ENCODE peak calls at places on chromosomes 16 and 17, in four cellular contexts. Z is mesendoderm, J is mesenchymal stem cell, N is IMR-90. X is an unnamed sample.

GRCh38 chr17:55410722-55411462 is 10.7 kb downstream of the MMD start:
- DNase-seq in N (no peak), Z (no peak), J (no peak), X (no peak)

GRCh38 chr16:55622302-55622701 is 33.5 kb upstream of the SLC6A2 start:
- DNase-seq in N (no peak), J (no peak), Z (no peak), X (no peak)

GRCh38 chr16:80913397-80913796 is 93.3 kb downstream of the CMC2 start:
- DNase-seq in J (no peak), Z (no peak), N (no peak), X (no peak)

GRCh38 chr17:44376124-44376523 is 12.5 kb upstream of the FAM171A2 start:
- DNase-seq in N (peak), J (no peak), Z (peak), X (no peak)

GRCh38 chr16:79997257-79997656 is 396.7 kb upstream of the MAF start:
- DNase-seq in N (peak), Z (peak), J (peak), X (no peak)

GRCh38 chr17:61461586-61461966 is 9.4 kb downstream of the TBX4 start:
- DNase-seq in J (no peak), N (no peak), Z (no peak), X (no peak)

GRCh38 chr17:5563451-5563850 is 20.9 kb downstream of the NLRP1 start:
- DNase-seq in J (no peak), Z (no peak), N (peak), X (no peak)

GRCh38 chr17:62823111-62823895 is 15.2 kb upstream of the MARCHF10 start:
- DNase-seq in J (no peak), Z (no peak), N (no peak), X (peak)

GRCh38 chr16:24255446-24256352 is at the start of gene CACNG3:
- DNase-seq in J (no peak), Z (peak), N (peak), X (peak)

GRCh38 chr16:49856741-49857330 is 924 bp upstream of the ZNF423 start:
- DNase-seq in N (peak), J (peak), Z (peak), X (peak)

GRCh38 chr17:38674013-38674748 is 576 bp downstream of the EPOP start:
- DNase-seq in N (no peak), J (no peak), Z (no peak), X (peak)

GRCh38 chr17:39079836-39080235 is 71.6 kb downstream of the PLXDC1 start:
- DNase-seq in N (no peak), J (no peak), Z (no peak), X (no peak)

GRCh38 chr16:30095166-30096078 is 591 bp downstream of the YPEL3 start:
- DNase-seq in Z (no peak), N (no peak), J (no peak), X (peak)

GRCh38 chr16:84450176-84450865 is 54.1 kb downstream of the MEAK7 start:
- DNase-seq in Z (no peak), J (no peak), N (no peak), X (no peak)

GRCh38 chr16:53341787-53342186 is 92.5 kb upstream of the RBL2 start:
- DNase-seq in N (no peak), J (no peak), Z (no peak), X (no peak)

GRCh38 chr17:80464486-80464885 is 11.9 kb downstream of the NPTX1 start:
- DNase-seq in J (no peak), N (no peak), Z (no peak), X (no peak)

GRCh38 chr17:79971651-79972050 is 64.0 kb downstream of the TBC1D16 start:
- DNase-seq in N (no peak), J (no peak), Z (no peak), X (no peak)

GRCh38 chr16:50146479-50147435 is 6.3 kb upstream of the TENT4B start:
- DNase-seq in J (peak), N (no peak), Z (no peak), X (no peak)

GRCh38 chr16:79525132-79525531 is 75.4 kb downstream of the MAF start:
- DNase-seq in Z (no peak), N (no peak), J (no peak), X (no peak)

GRCh38 chr16:67555795-67556212 is 6.5 kb upstream of the CTCF start:
- DNase-seq in Z (no peak), N (peak), J (peak), X (no peak)

GRCh38 chr17:51046527-51047384 is 73.9 kb downstream of the SPAG9 start:
- DNase-seq in N (peak), J (peak), Z (peak), X (no peak)

GRCh38 chr16:73166972-73167550 is 119.1 kb upstream of the ZFHX3 start:
- DNase-seq in J (no peak), Z (no peak), N (no peak), X (no peak)

GRCh38 chr16:84774810-84775209 is 45.0 kb upstream of the CRISPLD2 start:
- DNase-seq in J (peak), Z (no peak), N (peak), X (peak)

GRCh38 chr17:40551874-40552768 is 13.2 kb downstream of the CCR7 start:
- DNase-seq in J (peak), Z (no peak), N (peak), X (no peak)

GRCh38 chr16:67674851-67675578 is 8.4 kb downstream of the C16orf86 start:
- DNase-seq in Z (no peak), N (no peak), J (no peak), X (no peak)

GRCh38 chr17:75897076-75898019 is 597 bp upstream of the TRIM65 start:
- DNase-seq in J (no peak), N (no peak), Z (peak), X (no peak)

GRCh38 chr16:79816081-79816497 is 215.6 kb upstream of the MAF start:
- DNase-seq in Z (no peak), N (no peak), J (no peak), X (peak)

GRCh38 chr17:50938821-50939541 is 72.8 kb upstream of the TOB1 start:
- DNase-seq in N (no peak), J (no peak), Z (no peak), X (no peak)

GRCh38 chr17:32551186-32551955 is 64.6 kb downstream of the CDK5R1 start:
- DNase-seq in Z (no peak), N (peak), J (peak), X (peak)

GRCh38 chr17:72467841-72468653 is 347.2 kb downstream of the SOX9 start:
- DNase-seq in N (no peak), Z (peak), J (peak), X (no peak)

GRCh38 chr16:69039333-69039941 is 66.0 kb upstream of the HAS3 start:
- DNase-seq in Z (no peak), J (peak), N (peak), X (peak)

GRCh38 chr17:32276217-32276616 is 10.6 kb downstream of the RHBDL3 start:
- DNase-seq in J (no peak), Z (no peak), N (no peak), X (no peak)

GRCh38 chr16:1426734-1427451 is 4.0 kb upstream of the PERCC1 start:
- DNase-seq in Z (peak), J (no peak), N (no peak), X (no peak)

GRCh38 chr16:57194512-57194911 is 8.4 kb downstream of the RSPRY1 start:
- DNase-seq in Z (peak), J (peak), N (peak), X (peak)
- H3K4me3 ChIP-seq in Z (no peak), J (peak), N (no peak), X (no peak)

GRCh38 chr17:11997972-11998233 is 628 bp upstream of the ZNF18 start:
- DNase-seq in N (no peak), Z (no peak), J (no peak), X (no peak)
- H3K4ac ChIP-seq in N (peak), Z (no peak), J (peak), X (no peak)

GRCh38 chr17:78291944-78292910 is 60.8 kb downstream of the TMEM235 start:
- DNase-seq in J (no peak), Z (no peak), N (no peak), X (no peak)
- H3K4me3 ChIP-seq in J (no peak), Z (no peak), N (no peak), X (no peak)

GRCh38 chr17:49874911-49875310 is 27.0 kb upstream of the TAC4 start:
- DNase-seq in Z (no peak), J (no peak), N (no peak), X (no peak)

GRCh38 chr17:49872776-49873377 is 25.0 kb upstream of the TAC4 start:
- DNase-seq in N (no peak), J (no peak), Z (no peak), X (no peak)

GRCh38 chr17:49873466-49873865 is 25.6 kb upstream of the TAC4 start:
- DNase-seq in J (no peak), N (no peak), Z (no peak), X (no peak)

GRCh38 chr17:49873926-49874325 is 26.1 kb upstream of the TAC4 start:
- DNase-seq in Z (no peak), J (no peak), N (no peak), X (no peak)

DNA sequence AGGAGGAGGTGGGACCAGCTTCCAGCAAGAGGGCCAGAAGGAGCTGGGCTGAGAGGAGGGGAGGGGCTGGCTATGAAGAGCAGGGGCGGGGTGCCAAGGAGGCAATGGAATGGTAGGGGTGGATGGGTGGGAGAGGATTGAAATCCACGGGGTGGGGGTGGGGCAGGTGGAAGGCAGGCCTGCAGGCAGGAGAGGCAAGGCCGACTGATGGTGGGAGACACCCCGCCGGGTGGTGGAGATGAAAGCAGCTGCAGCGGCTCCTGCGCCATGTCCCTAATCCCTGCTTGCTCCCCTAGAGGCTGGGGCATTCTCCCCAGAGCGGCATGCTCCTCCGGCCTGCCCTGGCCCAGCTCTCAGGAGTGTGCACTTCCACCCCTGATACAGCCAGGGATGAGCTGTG is 27.8 kb upstream of the TAC4 start:
- DNase-seq in J (no peak), N (no peak), Z (peak), X (no peak)
- H3K4ac ChIP-seq in J (no peak), N (no peak), Z (no peak), X (no peak)

GRCh38 chr16:3690991-3691720 is 26.2 kb downstream of the TRAP1 start:
- DNase-seq in J (peak), Z (peak), N (no peak), X (no peak)

GRCh38 chr16:3691778-3692177 is 25.5 kb downstream of the TRAP1 start:
- DNase-seq in Z (no peak), J (no peak), N (no peak), X (no peak)

GRCh38 chr16:3687792-3688191 is 29.5 kb downstream of the TRAP1 start:
- DNase-seq in J (no peak), Z (no peak), N (no peak), X (no peak)

GRCh38 chr16:3689731-3690130 is 27.6 kb downstream of the TRAP1 start:
- DNase-seq in J (no peak), N (no peak), Z (no peak), X (peak)

DNA sequence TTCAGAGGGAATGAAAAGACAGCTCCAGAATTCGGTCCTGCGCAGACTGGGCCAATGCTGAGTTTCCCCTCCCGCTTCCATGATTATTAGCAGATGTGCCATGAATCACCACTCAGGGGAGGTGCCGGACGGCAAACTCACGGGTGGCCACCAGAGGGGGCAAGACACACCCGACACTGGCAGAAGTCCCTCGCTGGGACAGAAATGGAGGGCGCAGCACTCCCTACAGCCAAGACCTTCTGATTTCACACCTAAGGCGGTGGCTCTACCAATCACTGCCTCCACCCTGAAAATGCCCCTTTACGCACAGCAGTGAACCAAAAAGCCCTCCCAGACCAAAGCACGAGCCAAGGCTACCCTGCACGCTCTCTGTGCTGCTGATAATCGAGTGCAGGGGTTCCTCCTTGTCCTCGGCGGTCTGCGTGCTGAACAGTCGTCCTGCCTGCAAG is 26.8 kb downstream of the TRAP1 start:
- DNase-seq in N (peak), J (peak), Z (peak), X (peak)
- H3K4me3 ChIP-seq in N (no peak), J (peak), Z (no peak), X (no peak)

GRCh38 chr17:49267912-49268311 is 37.3 kb upstream of the PHOSPHO1 start:
- DNase-seq in J (no peak), Z (no peak), N (no peak), X (no peak)

GRCh38 chr17:49260011-49260921 is 29.7 kb upstream of the PHOSPHO1 start:
- DNase-seq in J (peak), Z (peak), N (peak), X (peak)

GRCh38 chr17:49269356-49269755 is 38.8 kb upstream of the PHOSPHO1 start:
- DNase-seq in J (no peak), N (no peak), Z (no peak), X (no peak)

GRCh38 chr17:49260922-49261291 is 30.3 kb upstream of the PHOSPHO1 start:
- DNase-seq in N (no peak), Z (no peak), J (peak), X (no peak)

GRCh38 chr17:49266233-49266632 is 35.6 kb upstream of the PHOSPHO1 start:
- DNase-seq in J (no peak), Z (no peak), N (no peak), X (no peak)
- H3K4ac ChIP-seq in J (no peak), Z (no peak), N (no peak), X (no peak)

GRCh38 chr17:7223375-7223774 is 3.6 kb downstream of the ACADVL start:
- DNase-seq in Z (no peak), J (no peak), N (no peak), X (peak)

GRCh38 chr17:7222093-7222971 is 2.6 kb downstream of the ACADVL start:
- DNase-seq in N (no peak), J (no peak), Z (no peak), X (no peak)

GRCh38 chr17:7221281-7222092 is 1.7 kb downstream of the ACADVL start:
- DNase-seq in N (no peak), Z (no peak), J (no peak), X (no peak)

GRCh38 chr17:7224110-7224509 is 4.4 kb downstream of the ACADVL start:
- DNase-seq in J (no peak), Z (no peak), N (no peak), X (no peak)

GRCh38 chr17:7222972-7223292 is 3.2 kb downstream of the ACADVL start:
- DNase-seq in J (no peak), Z (no peak), N (no peak), X (no peak)
- H3K4me3 ChIP-seq in J (no peak), Z (no peak), N (no peak), X (peak)

GRCh38 chr17:83062011-83062817 is 17.2 kb upstream of the METRNL start:
- DNase-seq in N (no peak), Z (no peak), J (no peak), X (no peak)
- H3K4ac ChIP-seq in N (no peak), Z (no peak), J (no peak), X (no peak)

DNA sequence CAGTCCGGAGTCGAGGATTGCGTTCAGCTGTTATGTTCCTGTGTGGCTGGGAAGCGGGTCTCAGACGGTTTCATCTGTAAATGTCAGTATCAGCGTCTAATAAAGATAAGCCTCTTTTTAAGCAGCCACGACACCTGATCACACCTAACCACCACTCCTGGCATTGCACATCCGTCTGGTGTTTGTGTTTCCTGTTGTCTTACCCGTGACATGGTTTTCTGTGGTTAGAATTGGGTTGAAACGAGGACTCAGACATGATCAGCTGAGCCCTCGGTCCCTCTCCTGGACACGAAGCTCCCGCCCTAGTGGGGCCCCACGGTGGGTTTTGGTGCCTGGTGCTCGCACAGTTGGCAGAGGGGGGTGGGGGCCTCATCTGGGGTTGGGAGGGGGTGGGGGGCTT is 18.3 kb downstream of the CPNE7 start:
- DNase-seq in N (no peak), Z (no peak), J (no peak), X (no peak)
- H3K4me3 ChIP-seq in N (no peak), Z (no peak), J (no peak), X (no peak)

DNA sequence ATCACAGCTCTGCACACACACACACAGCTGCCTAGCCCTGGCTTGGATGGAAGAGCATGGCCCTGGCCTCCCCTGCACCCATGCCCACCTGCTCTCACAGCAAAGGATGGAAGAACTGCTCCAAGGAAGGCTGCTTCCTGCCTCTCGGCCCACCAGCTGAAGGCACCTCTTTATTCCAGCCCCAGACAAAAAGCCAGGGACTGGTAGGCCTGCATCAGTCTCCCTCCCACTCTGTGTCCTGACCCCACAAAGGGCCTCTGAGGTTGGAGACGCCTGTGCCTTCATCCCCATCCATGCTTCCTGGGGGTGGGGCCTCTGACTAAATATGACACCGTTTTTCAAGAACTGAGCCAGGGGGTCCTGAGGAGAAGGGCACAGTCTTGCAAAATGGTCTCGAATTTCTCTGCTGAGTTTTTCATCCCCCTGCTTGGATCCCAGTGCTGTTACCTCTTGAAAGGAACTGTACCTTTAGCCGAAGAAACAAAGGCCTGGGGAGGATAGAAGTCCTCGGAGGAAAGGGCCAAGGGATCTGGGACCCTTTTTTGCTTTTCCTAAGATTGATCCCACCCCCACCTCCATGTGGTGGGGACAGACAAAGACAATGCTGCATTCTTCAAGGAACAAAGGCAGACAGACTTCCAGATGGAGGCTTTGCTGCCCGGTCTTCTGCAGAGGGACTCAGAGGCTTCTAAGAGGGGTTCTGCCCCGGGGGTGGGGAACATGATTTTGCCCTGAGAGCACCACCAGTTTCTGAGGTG is 5.2 kb downstream of the C17orf50 start:
- DNase-seq in J (no peak), N (no peak), Z (no peak), X (no peak)
- H3K4ac ChIP-seq in J (no peak), N (no peak), Z (no peak), X (no peak)

X was measured in trophoblast cell.